ENCODE peak calls at places on chromosomes 5 and 9, in nine cellular contexts. M, P, Y, O, G, W, K, F and J are unnamed samples.

GRCh38 chr5:30368064-30368463 is 825.4 kb upstream of the CDH6 start:
- DNase-seq in M (no peak), P (no peak), Y (no peak), O (no peak), G (no peak), W (no peak), K (no peak), F (no peak), J (no peak)

GRCh38 chr9:129988607-129989361 is 54.2 kb downstream of the FNBP1 start:
- DNase-seq in M (no peak), P (no peak), Y (no peak), O (no peak), G (no peak), W (no peak), K (no peak), F (no peak), J (no peak)

GRCh38 chr9:33117306-33117705 is 40.8 kb upstream of the SMU1 start:
- DNase-seq in M (no peak), P (no peak), Y (no peak), O (peak), G (no peak), W (no peak), K (no peak), F (no peak), J (no peak)

GRCh38 chr9:133506653-133507038 is 18.1 kb downstream of the MYMK start:
- DNase-seq in M (no peak), P (no peak), Y (peak), O (peak), G (no peak), W (no peak), K (no peak), F (no peak), J (no peak)

GRCh38 chr5:120062515-120062917 is 401.6 kb upstream of the PRR16 start:
- DNase-seq in M (no peak), P (no peak), Y (no peak), O (no peak), G (no peak), W (no peak), K (no peak), F (peak), J (no peak)

GRCh38 chr9:128473104-128473503 is 17.3 kb downstream of the ODF2 start:
- DNase-seq in M (no peak), P (no peak), Y (no peak), O (no peak), G (no peak), W (no peak), K (no peak), F (no peak), J (no peak)

GRCh38 chr5:79932510-79933504 is 58.3 kb downstream of the MTX3 start:
- DNase-seq in M (no peak), P (no peak), Y (no peak), O (peak), G (no peak), W (no peak), K (no peak), F (no peak), J (no peak)

GRCh38 chr9:99167694-99168093 is 54.0 kb downstream of the ALG2 start:
- DNase-seq in M (no peak), P (no peak), Y (no peak), O (no peak), G (no peak), W (no peak), K (no peak), F (no peak), J (no peak)

GRCh38 chr5:14258840-14259239 is 115.7 kb downstream of the TRIO start:
- DNase-seq in M (no peak), P (peak), Y (no peak), O (no peak), G (no peak), W (peak), K (no peak), F (no peak), J (no peak)

GRCh38 chr5:11324521-11325289 is 563.7 kb upstream of the DAP start:
- DNase-seq in M (no peak), P (no peak), Y (no peak), O (no peak), G (no peak), W (no peak), K (no peak), F (no peak), J (no peak)

GRCh38 chr9:78399153-78399552 is 102.2 kb downstream of the PSAT1 start:
- DNase-seq in M (no peak), P (no peak), Y (no peak), O (no peak), G (no peak), W (no peak), K (no peak), F (no peak), J (no peak)

GRCh38 chr9:33881635-33882034 is 64.7 kb downstream of the UBE2R2 start:
- DNase-seq in M (no peak), P (no peak), Y (no peak), O (no peak), G (no peak), W (no peak), K (no peak), F (no peak), J (no peak)

GRCh38 chr5:82137205-82137604 is 140.9 kb downstream of the RPS23 start:
- DNase-seq in M (no peak), P (no peak), Y (no peak), O (no peak), G (no peak), W (no peak), K (no peak), F (no peak), J (no peak)

GRCh38 chr5:139494256-139494655 is 11.7 kb upstream of the STING1 start:
- DNase-seq in M (no peak), P (no peak), Y (no peak), O (peak), G (no peak), W (no peak), K (no peak), F (no peak), J (no peak)

GRCh38 chr5:150142800-150143724 is 12.6 kb downstream of the PDGFRB start:
- DNase-seq in M (no peak), P (no peak), Y (peak), O (peak), G (peak), W (no peak), K (peak), F (peak), J (peak)

GRCh38 chr5:137649228-137649890 is 86.5 kb downstream of the KLHL3 start:
- DNase-seq in M (no peak), P (no peak), Y (no peak), O (peak), G (no peak), W (no peak), K (no peak), F (no peak), J (no peak)

GRCh38 chr9:114275246-114275994 is 47.5 kb upstream of the ORM1 start:
- DNase-seq in M (no peak), P (peak), Y (no peak), O (no peak), G (no peak), W (no peak), K (no peak), F (peak), J (peak)

GRCh38 chr5:157106668-157107461 is 2.0 kb downstream of the HAVCR2 start:
- DNase-seq in M (no peak), P (no peak), Y (peak), O (peak), G (no peak), W (no peak), K (no peak), F (no peak), J (no peak)

GRCh38 chr5:132475531-132475930 is 15.0 kb downstream of the IRF1 start:
- DNase-seq in M (no peak), P (no peak), Y (no peak), O (no peak), G (no peak), W (no peak), K (no peak), F (no peak), J (no peak)

GRCh38 chr9:96009690-96010477 is 134.4 kb downstream of the ERCC6L2 start:
- DNase-seq in M (no peak), P (no peak), Y (no peak), O (no peak), G (no peak), W (no peak), K (no peak), F (no peak), J (no peak)

GRCh38 chr9:134604834-134605233 is 36.8 kb upstream of the COL5A1 start:
- DNase-seq in M (no peak), P (no peak), Y (no peak), O (no peak), G (no peak), W (no peak), K (peak), F (peak), J (peak)

GRCh38 chr5:96807099-96807654 is 568 bp downstream of the ERAP1 start:
- DNase-seq in M (no peak), P (peak), Y (peak), O (no peak), G (peak), W (peak), K (peak), F (peak), J (peak)

GRCh38 chr5:67623078-67623477 is 426.5 kb upstream of the CD180 start:
- DNase-seq in M (no peak), P (no peak), Y (no peak), O (no peak), G (no peak), W (no peak), K (no peak), F (no peak), J (no peak)

GRCh38 chr5:74947961-74948613 is 81.9 kb upstream of the FAM169A start:
- DNase-seq in M (no peak), P (no peak), Y (no peak), O (no peak), G (no peak), W (no peak), K (no peak), F (peak), J (no peak)

GRCh38 chr5:137751869-137752491 is 2.2 kb downstream of the HNRNPA0 start:
- DNase-seq in M (no peak), P (no peak), Y (no peak), O (peak), G (peak), W (peak), K (no peak), F (no peak), J (peak)

GRCh38 chr5:81657386-81657785 is 93.5 kb downstream of the SSBP2 start:
- DNase-seq in M (no peak), P (no peak), Y (no peak), O (no peak), G (no peak), W (no peak), K (no peak), F (no peak), J (no peak)

GRCh38 chr9:1273859-1274258 is 223.7 kb downstream of the DMRT2 start:
- DNase-seq in M (no peak), P (no peak), Y (no peak), O (no peak), G (no peak), W (no peak), K (no peak), F (no peak), J (no peak)

GRCh38 chr5:129902806-129903205 is 1.5 kb upstream of the CHSY3 start:
- DNase-seq in M (no peak), P (no peak), Y (no peak), O (no peak), G (no peak), W (no peak), K (no peak), F (no peak), J (peak)

GRCh38 chr5:122163151-122164069 is 34.1 kb downstream of the ZNF474 start:
- DNase-seq in M (no peak), P (no peak), Y (no peak), O (peak), G (peak), W (no peak), K (no peak), F (no peak), J (no peak)